ENCODE peak calls at places on chromosomes 7 and 10, in four cellular contexts. M is dorsolateral prefrontal cortex, Q is upper lobe of right lung, X is fibroblast of mammary gland. Y is an unnamed sample.

GRCh38 chr10:67386260-67386659 is 309.7 kb downstream of the CTNNA3 start:
- DNase-seq in M (no peak), Q (no peak), X (no peak), Y (no peak)

GRCh38 chr10:68406111-68406814 is 814 bp downstream of the RUFY2 start:
- DNase-seq in M (peak), Q (peak), X (peak), Y (no peak)

GRCh38 chr7:74012842-74013249 is 15.1 kb upstream of the ELN start:
- DNase-seq in M (no peak), Q (no peak), X (no peak), Y (no peak)

GRCh38 chr7:74655785-74656420 is 1.6 kb upstream of the GTF2I start:
- DNase-seq in M (no peak), Q (no peak), X (no peak), Y (no peak)

GRCh38 chr7:54811016-54811924 is 52.3 kb upstream of the SEC61G start:
- DNase-seq in M (no peak), Q (no peak), X (peak), Y (no peak)

GRCh38 chr7:13829914-13830603 is 159.4 kb downstream of the ETV1 start:
- DNase-seq in M (no peak), Q (no peak), X (peak), Y (no peak)

GRCh38 chr10:22666287-22667092 is 47.9 kb downstream of the PIP4K2A start:
- DNase-seq in M (no peak), Q (no peak), X (no peak), Y (no peak)

GRCh38 chr10:28592953-28593352 is 60.0 kb downstream of the WAC start:
- DNase-seq in M (no peak), Q (no peak), X (peak), Y (no peak)

GRCh38 chr10:12564173-12564572 is 214.8 kb downstream of the CAMK1D start:
- DNase-seq in M (no peak), Q (no peak), X (peak), Y (no peak)

GRCh38 chr10:12513775-12514663 is 164.7 kb downstream of the CAMK1D start:
- DNase-seq in M (no peak), Q (no peak), X (no peak), Y (no peak)

GRCh38 chr7:151876112-151876898 is 610 bp downstream of the PRKAG2 start:
- DNase-seq in M (no peak), Q (peak), X (peak), Y (peak)

GRCh38 chr7:122140918-122141317 is 3.1 kb downstream of the AASS start:
- DNase-seq in M (no peak), Q (no peak), X (no peak), Y (no peak)

GRCh38 chr10:132506711-132507466 is 30.7 kb upstream of the INPP5A start:
- DNase-seq in M (peak), Q (no peak), X (peak), Y (peak)

GRCh38 chr7:127392182-127392565 is 334 bp downstream of the ZNF800 start:
- DNase-seq in M (peak), Q (peak), X (peak), Y (peak)

GRCh38 chr10:3186365-3186764 is 13.8 kb upstream of the PITRM1 start:
- DNase-seq in M (no peak), Q (no peak), X (no peak), Y (no peak)

GRCh38 chr10:69004821-69005220 is 16.2 kb downstream of the KIFBP start:
- DNase-seq in M (no peak), Q (no peak), X (peak), Y (no peak)

GRCh38 chr10:79384773-79385391 is 37.6 kb downstream of the PPIF start:
- DNase-seq in M (no peak), Q (no peak), X (no peak), Y (peak)

GRCh38 chr10:4270116-4270515 is 485.1 kb upstream of the KLF6 start:
- DNase-seq in M (no peak), Q (no peak), X (peak), Y (no peak)

GRCh38 chr10:115827180-115827579 is 445.8 kb downstream of the GFRA1 start:
- DNase-seq in M (no peak), Q (no peak), X (peak), Y (no peak)

GRCh38 chr7:14902589-14902963 is at the start of gene DGKB:
- DNase-seq in M (no peak), Q (no peak), X (peak), Y (no peak)

GRCh38 chr7:129343099-129343700 is 91.0 kb upstream of the STRIP2 start:
- DNase-seq in M (no peak), Q (no peak), X (peak), Y (no peak)

GRCh38 chr10:14186245-14186644 is 144.5 kb downstream of the FRMD4A start:
- DNase-seq in M (no peak), Q (no peak), X (peak), Y (no peak)

DNA sequence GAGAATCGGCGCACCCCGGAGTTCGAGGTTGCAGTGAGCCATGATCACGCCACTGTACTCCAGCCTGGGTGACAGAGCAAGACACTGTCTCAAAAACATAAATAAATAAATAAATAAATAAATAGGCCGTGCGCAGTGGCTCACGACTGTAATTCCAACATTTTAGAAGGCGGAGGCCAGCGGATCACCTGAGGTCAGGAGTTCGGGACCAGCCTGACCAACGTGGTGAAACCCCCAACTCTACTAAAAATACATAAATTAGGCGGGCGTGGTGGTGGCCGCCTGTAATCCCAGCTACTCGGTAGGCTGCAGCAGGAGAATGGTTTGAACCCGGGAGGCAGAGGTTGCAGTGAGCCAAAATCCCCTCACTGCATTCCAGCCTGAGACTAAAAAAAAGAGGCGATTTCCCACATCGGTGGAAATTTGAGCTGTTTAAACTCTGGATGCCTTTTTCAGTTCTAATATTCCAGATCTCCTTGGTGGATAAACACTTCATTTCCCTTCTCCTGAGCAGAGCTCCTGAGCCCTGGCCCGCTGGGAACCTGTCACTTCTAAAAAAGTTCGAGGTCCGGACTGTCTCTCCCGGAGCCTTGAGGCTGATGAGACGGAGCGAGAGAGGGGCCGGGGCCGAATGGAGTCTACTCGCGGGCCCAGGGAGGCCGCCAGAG is 2.0 kb upstream of the NFKB2 start:
- DNase-seq in M (no peak), Q (no peak), X (no peak), Y (no peak)
- TF ChIP-seq CTCF in M (peak), Q (peak), X (peak), Y (no peak)

GRCh38 chr10:33153968-33154327 is 180.5 kb downstream of the NRP1 start:
- DNase-seq in M (no peak), Q (no peak), X (no peak), Y (no peak)

GRCh38 chr10:33157108-33157507 is 177.4 kb downstream of the NRP1 start:
- DNase-seq in M (no peak), Q (no peak), X (peak), Y (no peak)

GRCh38 chr10:33153266-33153967 is 181.1 kb downstream of the NRP1 start:
- DNase-seq in M (no peak), Q (no peak), X (no peak), Y (no peak)

GRCh38 chr10:33154590-33154989 is 179.9 kb downstream of the NRP1 start:
- DNase-seq in M (no peak), Q (no peak), X (peak), Y (no peak)

GRCh38 chr10:33155720-33156638 is 178.5 kb downstream of the NRP1 start:
- DNase-seq in M (no peak), Q (no peak), X (peak), Y (no peak)
- TF ChIP-seq CTCF in M (peak), Q (peak), X (peak), Y (no peak)

GRCh38 chr7:24812313-24812945 is 55.2 kb upstream of the GSDME start:
- DNase-seq in M (no peak), Q (peak), X (peak), Y (no peak)
- TF ChIP-seq CTCF in M (peak), Q (peak), X (peak), Y (peak)

DNA sequence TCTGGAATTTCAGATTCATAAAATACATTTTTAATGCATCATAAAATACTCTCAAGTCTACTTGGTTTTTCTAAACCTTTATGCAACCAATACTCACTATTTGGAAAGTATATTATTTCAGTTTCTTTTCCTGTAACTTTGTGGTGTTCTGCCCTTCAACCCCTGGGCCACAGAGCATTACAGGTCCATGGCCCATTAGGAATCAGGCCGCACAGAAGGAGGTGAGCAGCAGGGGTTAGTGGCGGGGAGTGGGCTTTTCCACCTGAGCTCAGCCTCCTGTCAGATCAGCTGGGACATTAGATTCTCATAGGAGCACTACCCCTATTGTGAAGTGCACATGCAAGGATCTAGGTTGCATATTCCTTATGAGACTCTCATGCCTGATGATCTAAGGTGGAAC is 9.7 kb downstream of the SNX13 start:
- DNase-seq in M (no peak), Q (no peak), X (no peak), Y (no peak)
- TF ChIP-seq CTCF in M (no peak), Q (no peak), X (no peak), Y (no peak)

GRCh38 chr10:227014-227413 is 91.8 kb downstream of the ZMYND11 start:
- DNase-seq in M (no peak), Q (no peak), X (peak), Y (no peak)

GRCh38 chr10:232061-232460 is 96.8 kb downstream of the ZMYND11 start:
- DNase-seq in M (no peak), Q (no peak), X (no peak), Y (no peak)

GRCh38 chr10:232878-233277 is 97.6 kb downstream of the ZMYND11 start:
- DNase-seq in M (no peak), Q (no peak), X (no peak), Y (no peak)

GRCh38 chr10:228366-228765 is 93.1 kb downstream of the ZMYND11 start:
- DNase-seq in M (no peak), Q (no peak), X (no peak), Y (no peak)

DNA sequence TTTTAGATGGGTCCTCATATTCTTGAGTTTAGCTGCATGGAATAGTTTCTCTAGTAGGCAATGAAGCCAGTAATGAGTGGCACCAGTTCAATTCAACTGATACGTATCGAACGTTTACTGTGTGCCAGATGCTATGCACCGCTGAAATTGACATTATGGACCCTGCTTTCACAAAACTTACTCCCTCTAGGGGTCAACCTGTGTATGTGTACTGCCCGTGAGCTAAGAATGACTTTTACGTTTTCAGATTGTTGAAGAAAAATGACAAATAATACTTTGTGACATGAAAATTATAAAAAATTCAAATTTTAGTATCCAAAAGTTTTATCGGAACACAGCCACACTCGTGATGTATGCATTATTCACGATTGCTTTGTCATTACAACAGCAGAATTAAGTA is 95.5 kb downstream of the ZMYND11 start:
- DNase-seq in M (no peak), Q (no peak), X (peak), Y (no peak)
- TF ChIP-seq CTCF in M (no peak), Q (peak), X (peak), Y (no peak)

GRCh38 chr10:77987671-77988070 is 41.6 kb downstream of the POLR3A start:
- DNase-seq in M (no peak), Q (no peak), X (no peak), Y (no peak)

GRCh38 chr10:77979221-77979620 is 50.1 kb downstream of the POLR3A start:
- DNase-seq in M (no peak), Q (no peak), X (no peak), Y (no peak)

GRCh38 chr10:77981281-77981680 is 48.0 kb downstream of the POLR3A start:
- DNase-seq in M (no peak), Q (no peak), X (no peak), Y (no peak)

GRCh38 chr10:77984986-77985385 is 44.3 kb downstream of the POLR3A start:
- DNase-seq in M (no peak), Q (no peak), X (no peak), Y (no peak)

GRCh38 chr10:77983384-77984341 is 45.7 kb downstream of the POLR3A start:
- DNase-seq in M (no peak), Q (no peak), X (peak), Y (no peak)
- TF ChIP-seq CTCF in M (no peak), Q (no peak), X (no peak), Y (no peak)

GRCh38 chr10:51892965-51893658 is 193.7 kb upstream of the CSTF2T start:
- DNase-seq in M (no peak), Q (no peak), X (peak), Y (no peak)
- TF ChIP-seq CTCF in M (peak), Q (peak), X (peak), Y (no peak)

GRCh38 chr10:110190170-110190569 is 17.2 kb upstream of the MXI1 start:
- DNase-seq in M (no peak), Q (no peak), X (no peak), Y (no peak)

DNA sequence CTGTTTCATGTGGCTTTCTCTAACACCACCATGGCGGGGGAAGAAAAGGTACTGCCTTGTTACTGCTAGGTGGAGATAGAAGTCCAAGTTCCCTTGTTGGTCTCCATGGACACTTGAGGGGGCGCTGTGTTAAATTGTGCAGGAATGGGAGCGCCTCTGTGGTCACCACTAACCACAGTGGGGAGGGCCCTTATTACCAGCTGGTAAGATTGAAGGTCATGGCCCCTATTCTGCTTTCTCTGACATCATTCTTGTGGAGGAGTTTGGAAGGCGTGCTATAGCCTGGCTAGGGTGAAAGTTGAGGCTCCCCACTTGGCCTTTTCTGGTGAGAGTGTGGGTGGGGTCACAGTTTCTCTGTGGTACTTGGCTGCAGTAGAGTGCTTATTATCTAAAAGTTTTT is 14.9 kb upstream of the MXI1 start:
- DNase-seq in M (no peak), Q (no peak), X (peak), Y (no peak)
- TF ChIP-seq CTCF in M (no peak), Q (no peak), X (peak), Y (no peak)